ENCODE peak calls at places on chromosomes 12 and 14, in ten cellular contexts. P is astrocyte of the spinal cord, Q is choroid plexus epithelial cell, A is WTC11, L is A549, I is cardiac muscle cell, C is heart left ventricle, W is progenitor cell of endocrine pancreas, H is mesothelial cell of epicardium, N is HL-60. K is an unnamed sample.

GRCh38 chr14:99137001-99137700 is 134.8 kb downstream of the BCL11B start:
- DNase-seq in P (no peak), Q (no peak), A (no peak), L (no peak), I (no peak), C (no peak), W (no peak), H (peak; percentile 27), N (peak; percentile 32), K (peak; percentile 41)

GRCh38 chr12:23221066-23221465 is 596.1 kb downstream of the ETNK1 start:
- DNase-seq in P (no peak), Q (peak; percentile 14), A (peak; percentile 33), L (no peak), I (no peak), C (no peak), W (no peak), H (no peak), N (no peak), K (no peak)

GRCh38 chr14:70358631-70359030 is 852 bp downstream of the COX16 start:
- DNase-seq in P (no peak), Q (no peak), A (no peak), L (peak; percentile 28), I (no peak), C (no peak), W (no peak), H (no peak), N (no peak), K (no peak)

GRCh38 chr14:96413526-96413925 is 21.6 kb downstream of the AK7 start:
- DNase-seq in P (no peak), Q (no peak), A (no peak), L (no peak), I (no peak), C (no peak), W (no peak), H (no peak), N (no peak), K (no peak)

GRCh38 chr14:95043732-95044462 is 113.4 kb downstream of the DICER1 start:
- DNase-seq in P (no peak), Q (no peak), A (no peak), L (no peak), I (no peak), C (no peak), W (no peak), H (peak; percentile 35), N (no peak), K (peak; percentile 10)

GRCh38 chr12:33192226-33192625 is 247.4 kb downstream of the SYT10 start:
- DNase-seq in P (no peak), Q (no peak), A (no peak), L (no peak), I (no peak), C (no peak), W (no peak), H (no peak), N (no peak), K (no peak)

GRCh38 chr14:93332032-93332852 is 594 bp downstream of the BTBD7 start:
- DNase-seq in P (peak; percentile 42), Q (peak; percentile 35), A (peak; percentile 71), L (no peak), I (peak; percentile 91), C (peak; percentile 74), W (peak; percentile 68), H (peak; percentile 74), N (peak; percentile 27), K (peak; percentile 62)

GRCh38 chr12:96503971-96504370 is 14.6 kb downstream of the CFAP54 start:
- DNase-seq in P (no peak), Q (peak; percentile 57), A (no peak), L (no peak), I (no peak), C (no peak), W (no peak), H (no peak), N (no peak), K (no peak)

GRCh38 chr14:60642790-60643397 is 6.4 kb downstream of the SIX1 start:
- DNase-seq in P (no peak), Q (no peak), A (no peak), L (no peak), I (no peak), C (no peak), W (no peak), H (peak; percentile 44), N (no peak), K (no peak)

GRCh38 chr12:112962561-112962960 is 15.8 kb upstream of the OAS2 start:
- DNase-seq in P (no peak), Q (no peak), A (no peak), L (no peak), I (no peak), C (no peak), W (no peak), H (no peak), N (no peak), K (no peak)

GRCh38 chr12:105428793-105429192 is 98.3 kb downstream of the C12orf75 start:
- DNase-seq in P (no peak), Q (no peak), A (no peak), L (no peak), I (no peak), C (no peak), W (no peak), H (no peak), N (no peak), K (no peak)

GRCh38 chr14:75274899-75275569 is 3.6 kb upstream of the FOS start:
- DNase-seq in P (peak; percentile 66), Q (peak; percentile 99), A (no peak), L (no peak), I (no peak), C (no peak), W (no peak), H (no peak), N (peak; percentile 92), K (no peak)
- TF ChIP-seq CTCF in P (no peak), Q (no peak), A (no peak), L (no peak), I (no peak), C (no peak), W (no peak), H (no peak), N (no peak), K (no peak)

DNA sequence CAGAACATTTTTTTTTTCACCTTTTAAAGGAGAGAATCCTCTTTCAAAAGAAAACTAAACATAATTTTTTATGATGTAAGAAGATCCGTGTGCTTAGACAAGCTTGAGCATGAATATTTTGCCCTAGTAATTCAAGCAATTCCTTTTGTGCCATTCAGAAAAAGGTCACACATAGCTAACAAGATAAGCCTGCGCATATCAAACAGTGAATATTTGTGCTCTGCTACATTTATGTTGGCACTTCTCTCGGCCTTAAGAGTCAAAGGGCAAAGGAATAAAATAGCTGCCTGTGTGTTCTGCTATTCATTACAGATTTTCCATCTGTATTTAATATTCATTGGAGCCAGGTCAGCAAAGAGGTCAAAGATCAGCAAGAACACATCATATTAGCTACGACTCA is 163.4 kb downstream of the TMTC3 start:
- DNase-seq in P (no peak), Q (no peak), A (no peak), L (no peak), I (peak; percentile 19), C (no peak), W (no peak), H (no peak), N (no peak), K (no peak)
- TF ChIP-seq CTCF in P (no peak), Q (no peak), A (no peak), L (no peak), I (no peak), C (no peak), W (no peak), H (no peak), N (no peak), K (no peak)

GRCh38 chr14:68261092-68261842 is 441.7 kb downstream of the RAD51B start:
- DNase-seq in P (no peak), Q (no peak), A (no peak), L (no peak), I (no peak), C (no peak), W (no peak), H (no peak), N (no peak), K (no peak)

GRCh38 chr14:68260121-68260520 is 440.5 kb downstream of the RAD51B start:
- DNase-seq in P (no peak), Q (no peak), A (no peak), L (no peak), I (no peak), C (no peak), W (no peak), H (no peak), N (no peak), K (no peak)

GRCh38 chr14:68255697-68256178 is 436.2 kb downstream of the RAD51B start:
- DNase-seq in P (peak; percentile 71), Q (peak; percentile 71), A (no peak), L (no peak), I (no peak), C (no peak), W (no peak), H (no peak), N (no peak), K (no peak)

GRCh38 chr14:68254669-68255527 is 435.3 kb downstream of the RAD51B start:
- DNase-seq in P (no peak), Q (no peak), A (no peak), L (no peak), I (no peak), C (no peak), W (no peak), H (no peak), N (no peak), K (no peak)

DNA sequence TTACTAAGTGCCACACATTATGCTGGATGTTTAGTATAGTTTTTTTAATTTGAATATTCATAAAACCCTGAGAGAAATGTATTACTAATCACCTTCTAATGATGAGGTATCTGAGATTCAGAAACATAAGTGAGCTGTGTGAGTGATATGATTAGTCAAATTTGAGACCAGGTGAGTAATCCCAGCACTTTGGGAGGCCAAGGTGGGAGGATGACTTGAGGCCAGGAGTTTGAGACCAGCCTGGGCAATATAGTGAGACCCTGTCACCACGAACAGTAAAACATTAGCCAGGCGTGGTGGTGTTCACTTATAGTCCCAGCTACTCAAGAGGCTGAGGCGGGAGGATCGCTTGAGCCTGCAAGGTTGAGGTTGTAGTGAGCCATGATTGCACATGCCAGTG is 438.4 kb downstream of the RAD51B start:
- DNase-seq in P (no peak), Q (no peak), A (no peak), L (no peak), I (no peak), C (no peak), W (no peak), H (no peak), N (no peak), K (no peak)
- TF ChIP-seq CTCF in P (no peak), Q (no peak), A (no peak), L (no peak), I (no peak), C (no peak), W (no peak), H (no peak), N (no peak), K (no peak)

DNA sequence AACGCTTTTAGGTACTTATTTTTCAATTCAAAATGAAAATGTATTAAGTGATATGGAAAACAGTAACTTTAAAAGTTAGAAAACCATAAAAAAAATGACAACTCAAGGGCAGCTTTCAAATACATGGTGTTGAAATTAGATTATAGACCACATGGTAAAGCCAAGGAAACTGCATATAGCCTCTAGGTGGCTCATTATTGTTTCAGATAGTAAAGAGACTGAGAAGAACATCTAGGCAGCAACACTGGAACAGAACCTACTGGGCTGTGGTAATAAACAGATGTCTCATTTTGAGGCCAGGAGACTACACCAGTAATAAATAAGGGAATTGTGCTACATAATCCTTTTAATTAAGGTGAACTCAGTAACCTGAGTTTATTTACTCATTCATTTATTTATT is 13.0 kb downstream of the FBXO33 start:
- DNase-seq in P (no peak), Q (peak; percentile 31), A (no peak), L (no peak), I (no peak), C (no peak), W (no peak), H (no peak), N (no peak), K (no peak)
- TF ChIP-seq CTCF in P (no peak), Q (peak; percentile 30), A (no peak), L (no peak), I (no peak), C (no peak), W (no peak), H (no peak), N (no peak), K (no peak)